ENCODE peak calls at places on chromosomes 2 and 18, in four cellular contexts. O is AG04450, Z is osteocyte, Y is K562. M is an unnamed sample.

GRCh38 chr2:53668624-53669026 is 99.0 kb upstream of the CHAC2 start:
- DNase-seq in O (no peak), Z (no peak), Y (peak), M (no peak)

GRCh38 chr2:33291278-33292013 is 185.0 kb upstream of the RASGRP3 start:
- DNase-seq in O (peak), Y (no peak), Z (no peak), M (no peak)

GRCh38 chr2:73736855-73737779 is at the start of gene TPRKB:
- DNase-seq in Y (peak), Z (peak), O (peak), M (peak)

GRCh38 chr2:134109725-134110124 is 144.1 kb upstream of the MGAT5 start:
- DNase-seq in Y (no peak), Z (no peak), O (no peak), M (no peak)

GRCh38 chr2:69385443-69386151 is 1.4 kb downstream of the GFPT1 start:
- DNase-seq in Z (no peak), Y (peak), O (no peak), M (no peak)

GRCh38 chr18:45621068-45621511 is 5.8 kb downstream of the SLC14A2 start:
- DNase-seq in O (no peak), Z (no peak), Y (peak), M (no peak)

GRCh38 chr2:155994315-155994714 is 338.2 kb downstream of the NR4A2 start:
- DNase-seq in O (no peak), Y (no peak), Z (no peak), M (no peak)

GRCh38 chr2:240503375-240503774 is 54.4 kb downstream of the ANKMY1 start:
- DNase-seq in Y (no peak), Z (peak), O (no peak), M (peak)

GRCh38 chr2:71896385-71897144 is 251.1 kb downstream of the CYP26B1 start:
- DNase-seq in Y (no peak), O (no peak), Z (peak), M (no peak)

GRCh38 chr18:76697441-76697901 is 124.9 kb upstream of the ZNF236 start:
- DNase-seq in Y (no peak), Z (no peak), O (no peak), M (no peak)

GRCh38 chr2:96824079-96824870 is 8.2 kb downstream of the CNNM3 start:
- DNase-seq in Z (no peak), Y (no peak), O (peak), M (no peak)

GRCh38 chr2:69375494-69376353 is 11.3 kb downstream of the GFPT1 start:
- DNase-seq in Z (no peak), Y (peak), O (no peak), M (no peak)

GRCh38 chr2:27446057-27446456 is 3.9 kb downstream of the KRTCAP3 start:
- DNase-seq in Y (no peak), O (no peak), Z (no peak), M (no peak)

GRCh38 chr2:38751043-38751846 is at the start of gene SRSF7:
- DNase-seq in Y (peak), Z (peak), O (peak), M (peak)

GRCh38 chr2:46227022-46227421 is 70.2 kb upstream of the EPAS1 start:
- DNase-seq in Y (no peak), Z (no peak), O (no peak), M (no peak)

GRCh38 chr2:9647884-9648283 is 17.1 kb upstream of the YWHAQ start:
- DNase-seq in Z (no peak), O (no peak), Y (no peak), M (no peak)

GRCh38 chr18:58338961-58339722 is 289.7 kb downstream of the ALPK2 start:
- DNase-seq in Z (no peak), O (no peak), Y (no peak), M (no peak)

GRCh38 chr2:3575534-3576324 is 669 bp downstream of the RPS7 start:
- DNase-seq in Z (no peak), O (no peak), Y (peak), M (no peak)

GRCh38 chr2:73075477-73076373 is 4.2 kb upstream of the SFXN5 start:
- DNase-seq in Z (no peak), Y (no peak), O (no peak), M (no peak)

GRCh38 chr2:208541982-208542464 is 135.4 kb downstream of the PTH2R start:
- DNase-seq in Z (no peak), Y (peak), O (no peak), M (no peak)

GRCh38 chr2:46096272-46096671 is 200.9 kb upstream of the EPAS1 start:
- DNase-seq in Z (no peak), Y (no peak), O (no peak), M (no peak)

GRCh38 chr2:223042704-223043118 is 9.3 kb upstream of the KCNE4 start:
- DNase-seq in Z (peak), O (no peak), Y (no peak), M (no peak)

GRCh38 chr2:189204322-189204941 is 24.9 kb upstream of the COL5A2 start:
- DNase-seq in Y (peak), O (no peak), Z (no peak), M (no peak)

GRCh38 chr2:83055338-83056010 is 1403.6 kb downstream of the SUCLG1 start:
- DNase-seq in Z (no peak), O (peak), Y (no peak), M (no peak)

GRCh38 chr18:60038731-60039130 is 138.9 kb downstream of the PMAIP1 start:
- DNase-seq in O (no peak), Z (no peak), Y (no peak), M (no peak)

GRCh38 chr18:60485207-60485606 is 112.6 kb upstream of the MC4R start:
- DNase-seq in Z (no peak), O (no peak), Y (no peak), M (no peak)

GRCh38 chr18:46712406-46712805 is 44.4 kb downstream of the ST8SIA5 start:
- DNase-seq in Y (no peak), Z (no peak), O (no peak), M (no peak)

GRCh38 chr2:109372171-109372568 is 241.6 kb downstream of the SEPTIN10 start:
- DNase-seq in Z (peak), Y (no peak), O (no peak), M (no peak)

GRCh38 chr18:31511098-31511497 is 13.1 kb downstream of the DSG2 start:
- DNase-seq in O (no peak), Z (no peak), Y (no peak), M (no peak)
- TF ChIP-seq CTCF in O (no peak), Z (peak), Y (peak), M (peak)

GRCh38 chr18:62106271-62106670 is 80.6 kb downstream of the PIGN start:
- DNase-seq in O (no peak), Z (no peak), Y (no peak), M (no peak)
- TF ChIP-seq CTCF in O (no peak), Z (no peak), Y (no peak), M (no peak)

DNA sequence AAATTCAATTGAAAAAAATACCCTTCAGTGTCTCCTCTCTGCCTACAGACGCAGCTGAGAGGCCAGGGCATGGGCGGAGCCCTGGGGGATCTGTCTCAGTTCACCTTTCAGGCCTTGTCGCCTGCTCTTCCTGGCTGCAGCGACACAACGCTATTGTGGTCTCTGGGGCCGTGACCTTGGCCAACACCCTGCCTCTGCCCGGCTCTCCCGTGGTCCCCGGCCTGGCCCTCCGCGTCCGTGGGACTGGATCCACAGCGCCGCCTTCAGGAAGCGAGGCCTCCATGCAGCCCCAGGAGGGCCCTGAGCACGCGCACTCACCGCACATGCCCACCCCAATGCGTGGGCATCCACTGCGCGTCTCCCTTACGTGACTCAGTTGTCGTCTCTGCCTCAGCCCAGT is 81.1 kb downstream of the MRPS9 start:
- DNase-seq in Y (no peak), Z (no peak), O (no peak), M (no peak)
- TF ChIP-seq CTCF in Y (peak), Z (peak), O (peak), M (peak)

GRCh38 chr2:206353685-206354084 is 79.2 kb downstream of the ZDBF2 start:
- DNase-seq in O (no peak), Z (no peak), Y (no peak), M (no peak)
- TF ChIP-seq CTCF in O (peak), Z (no peak), Y (no peak), M (peak)